ENCODE peak calls at places on chromosomes 13 and 19, in eight cellular contexts. I is IMR-90; G is body of pancreas; Z is suprapubic skin; Q is GM23248; L is ovary; B is CD4-positive, alpha-beta T cell; E is A549. D is an unnamed sample.

GRCh38 chr13:50309872-50310594 is 294.8 kb downstream of the KCNRG start:
- DNase-seq in I (no peak), G (no peak), Z (no peak), Q (no peak), L (no peak), B (no peak), E (no peak), D (no peak)

GRCh38 chr19:19215792-19216191 is 4.0 kb downstream of the NCAN start:
- DNase-seq in I (no peak), G (no peak), Z (no peak), Q (no peak), L (no peak), B (no peak), E (no peak), D (no peak)

GRCh38 chr19:16266586-16266942 is 58.1 kb upstream of the KLF2 start:
- DNase-seq in I (no peak), G (no peak), Z (no peak), Q (no peak), L (no peak), B (peak), E (no peak), D (no peak)

GRCh38 chr19:17487240-17488121 is 17.2 kb downstream of the SLC27A1 start:
- DNase-seq in I (no peak), G (no peak), Z (no peak), Q (no peak), L (no peak), B (no peak), E (no peak), D (no peak)

GRCh38 chr13:105996391-105997028 is 539.0 kb downstream of the EFNB2 start:
- DNase-seq in I (no peak), G (no peak), Z (no peak), Q (no peak), L (no peak), B (no peak), E (no peak), D (no peak)

GRCh38 chr19:49712397-49712859 is 21.5 kb downstream of the CPT1C start:
- DNase-seq in I (peak), G (peak), Z (no peak), Q (peak), L (peak), B (no peak), E (peak), D (no peak)

GRCh38 chr19:6038634-6039405 is 60.9 kb upstream of the RANBP3 start:
- DNase-seq in I (peak), G (no peak), Z (no peak), Q (no peak), L (no peak), B (no peak), E (no peak), D (no peak)

GRCh38 chr19:927044-927706 is 1.3 kb downstream of the ARID3A start:
- DNase-seq in I (no peak), G (peak), Z (peak), Q (peak), L (peak), B (no peak), E (no peak), D (no peak)

DNA sequence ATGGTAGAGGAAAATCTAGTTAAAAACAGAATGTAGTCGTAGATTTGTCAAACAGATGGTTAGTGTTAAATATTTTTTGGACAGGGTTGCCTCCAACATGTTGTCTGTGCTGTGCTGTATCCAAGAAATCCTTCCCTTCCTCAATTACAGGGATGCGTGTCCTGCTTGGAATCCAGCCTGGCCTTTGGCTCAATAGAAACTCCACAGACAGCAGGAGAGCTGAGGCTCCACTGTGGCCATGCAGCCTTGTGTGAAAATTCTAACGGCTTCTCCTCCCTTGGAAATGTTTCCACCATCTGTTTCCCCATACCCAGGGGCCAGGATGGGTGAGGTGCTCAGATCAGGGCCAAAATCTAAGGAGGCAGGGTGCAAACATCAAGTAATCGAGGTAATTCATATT is 67.7 kb upstream of the USP29 start:
- DNase-seq in I (no peak), G (no peak), Z (no peak), Q (no peak), L (no peak), B (no peak), E (no peak), D (no peak)
- H3K27ac ChIP-seq in I (no peak), G (no peak), Z (no peak), Q (no peak), L (no peak), B (no peak), E (no peak), D (no peak)

GRCh38 chr19:45247136-45247535 is 1.9 kb upstream of the EXOC3L2 start:
- DNase-seq in I (no peak), G (no peak), Z (no peak), Q (no peak), L (no peak), B (no peak), E (no peak), D (no peak)

GRCh38 chr19:45245826-45246225 is 619 bp upstream of the EXOC3L2 start:
- DNase-seq in I (no peak), G (no peak), Z (no peak), Q (no peak), L (no peak), B (no peak), E (no peak), D (no peak)

GRCh38 chr19:45243144-45243732 is 2.0 kb downstream of the EXOC3L2 start:
- DNase-seq in I (no peak), G (no peak), Z (no peak), Q (no peak), L (no peak), B (no peak), E (no peak), D (no peak)

GRCh38 chr19:45245334-45245787 is at the start of gene EXOC3L2:
- DNase-seq in I (no peak), G (no peak), Z (no peak), Q (no peak), L (no peak), B (no peak), E (no peak), D (no peak)

DNA sequence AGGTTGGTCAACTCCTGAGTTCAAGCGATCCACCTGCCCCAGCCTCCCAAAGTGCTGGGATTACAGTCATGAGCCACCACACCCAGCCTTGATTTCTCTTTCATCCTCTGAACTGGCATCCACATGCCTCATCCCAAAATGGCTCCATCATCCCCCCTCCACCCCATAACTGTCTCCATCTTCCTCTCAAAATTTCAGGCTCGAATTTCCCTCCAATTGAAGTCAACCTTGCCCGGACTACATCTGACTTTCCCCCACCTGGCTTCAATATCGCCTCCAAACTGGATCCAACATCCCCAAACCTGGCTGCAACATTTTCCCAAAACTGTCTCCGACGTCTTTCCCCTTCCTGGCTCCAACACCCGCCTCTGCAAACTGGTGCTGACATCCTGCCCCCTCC is 1.1 kb downstream of the EXOC3L2 start:
- DNase-seq in I (no peak), G (no peak), Z (no peak), Q (no peak), L (no peak), B (no peak), E (no peak), D (no peak)
- H3K27ac ChIP-seq in I (no peak), G (no peak), Z (no peak), Q (no peak), L (no peak), B (no peak), E (no peak), D (no peak)

GRCh38 chr13:51643882-51644281 is 59.6 kb downstream of the WDFY2 start:
- DNase-seq in I (peak), G (no peak), Z (no peak), Q (peak), L (no peak), B (no peak), E (peak), D (no peak)
- H3K27ac ChIP-seq in I (no peak), G (no peak), Z (no peak), Q (peak), L (no peak), B (peak), E (peak), D (no peak)

GRCh38 chr19:29674374-29675119 is 9.3 kb downstream of the PLEKHF1 start:
- DNase-seq in I (no peak), G (no peak), Z (peak), Q (no peak), L (no peak), B (no peak), E (no peak), D (no peak)

GRCh38 chr19:29673451-29674371 is 8.4 kb downstream of the PLEKHF1 start:
- DNase-seq in I (no peak), G (no peak), Z (no peak), Q (no peak), L (no peak), B (no peak), E (no peak), D (no peak)

GRCh38 chr19:29672319-29672932 is 7.2 kb downstream of the PLEKHF1 start:
- DNase-seq in I (no peak), G (no peak), Z (no peak), Q (no peak), L (no peak), B (no peak), E (no peak), D (no peak)

GRCh38 chr19:29671393-29672076 is 6.3 kb downstream of the PLEKHF1 start:
- DNase-seq in I (no peak), G (peak), Z (no peak), Q (peak), L (no peak), B (peak), E (no peak), D (no peak)

GRCh38 chr19:29672933-29673336 is 7.7 kb downstream of the PLEKHF1 start:
- DNase-seq in I (no peak), G (no peak), Z (no peak), Q (no peak), L (no peak), B (peak), E (no peak), D (no peak)
- H3K27ac ChIP-seq in I (no peak), G (peak), Z (peak), Q (no peak), L (no peak), B (peak), E (no peak), D (peak)

GRCh38 chr13:113939129-113939904 is 34.6 kb downstream of the C13orf46 start:
- DNase-seq in I (no peak), G (no peak), Z (no peak), Q (no peak), L (no peak), B (no peak), E (no peak), D (no peak)
- H3K27ac ChIP-seq in I (no peak), G (peak), Z (no peak), Q (no peak), L (no peak), B (no peak), E (no peak), D (no peak)

GRCh38 chr19:14817052-14817451 is 17.9 kb downstream of the OR7A5 start:
- DNase-seq in I (no peak), G (no peak), Z (no peak), Q (no peak), L (no peak), B (no peak), E (no peak), D (no peak)

GRCh38 chr19:14818588-14818987 is 16.4 kb downstream of the OR7A5 start:
- DNase-seq in I (no peak), G (no peak), Z (no peak), Q (no peak), L (no peak), B (no peak), E (no peak), D (no peak)

GRCh38 chr19:14809272-14810057 is 25.5 kb downstream of the OR7A5 start:
- DNase-seq in I (no peak), G (no peak), Z (no peak), Q (no peak), L (no peak), B (no peak), E (no peak), D (no peak)

GRCh38 chr19:14814982-14815381 is 20.0 kb downstream of the OR7A5 start:
- DNase-seq in I (no peak), G (no peak), Z (no peak), Q (no peak), L (no peak), B (no peak), E (no peak), D (no peak)
- H3K27ac ChIP-seq in I (no peak), G (no peak), Z (no peak), Q (no peak), L (no peak), B (no peak), E (no peak), D (no peak)

GRCh38 chr19:51137812-51138425 is 4.2 kb upstream of the SIGLEC7 start:
- DNase-seq in I (no peak), G (no peak), Z (no peak), Q (no peak), L (no peak), B (no peak), E (no peak), D (no peak)
- H3K27ac ChIP-seq in I (no peak), G (no peak), Z (peak), Q (no peak), L (no peak), B (no peak), E (no peak), D (peak)